ENCODE peak calls at places on chromosomes 12 and 14, in eight cellular contexts. X, Q, H, Z, S, U, B and O are unnamed samples.

GRCh38 chr14:75267141-75267601 is 11.5 kb upstream of the FOS start:
- DNase-seq in X (peak; percentile 64), Q (no peak), H (no peak), Z (no peak), S (no peak), U (no peak), B (peak; percentile 23), O (no peak)

GRCh38 chr12:76010732-76011458 is 20.7 kb downstream of the PHLDA1 start:
- DNase-seq in X (no peak), Q (no peak), H (no peak), Z (no peak), S (no peak), U (no peak), B (no peak), O (no peak)

GRCh38 chr14:51431033-51431709 is 191.1 kb downstream of the TMX1 start:
- DNase-seq in X (no peak), Q (no peak), H (no peak), Z (no peak), S (no peak), U (no peak), B (no peak), O (no peak)

GRCh38 chr12:88472248-88472647 is 108.0 kb downstream of the KITLG start:
- DNase-seq in X (peak; percentile 47), Q (no peak), H (no peak), Z (no peak), S (no peak), U (no peak), B (no peak), O (no peak)

GRCh38 chr12:52037248-52037861 is 13.9 kb upstream of the NR4A1 start:
- DNase-seq in X (peak; percentile 39), Q (peak; percentile 80), H (peak; percentile 68), Z (peak; percentile 20), S (no peak), U (peak; percentile 67), B (peak; percentile 68), O (no peak)

GRCh38 chr14:69716483-69717187 is 50.3 kb upstream of the SRSF5 start:
- DNase-seq in X (peak; percentile 85), Q (no peak), H (no peak), Z (peak; percentile 43), S (no peak), U (no peak), B (peak; percentile 69), O (no peak)

GRCh38 chr14:58587271-58587670 is 50.5 kb upstream of the DACT1 start:
- DNase-seq in X (peak; percentile 33), Q (no peak), H (peak; percentile 51), Z (no peak), S (no peak), U (no peak), B (peak; percentile 68), O (no peak)

GRCh38 chr12:70907412-70907811 is 13.1 kb downstream of the PTPRR start:
- DNase-seq in X (no peak), Q (no peak), H (no peak), Z (no peak), S (no peak), U (no peak), B (no peak), O (no peak)

GRCh38 chr14:53890611-53891091 is 66.0 kb downstream of the BMP4 start:
- DNase-seq in X (no peak), Q (no peak), H (no peak), Z (no peak), S (no peak), U (no peak), B (peak; percentile 20), O (no peak)

GRCh38 chr14:91888641-91889476 is 21.5 kb upstream of the TC2N start:
- DNase-seq in X (no peak), Q (no peak), H (no peak), Z (no peak), S (no peak), U (no peak), B (no peak), O (no peak)

GRCh38 chr12:116982721-116983502 is 72.2 kb downstream of the FBXW8 start:
- DNase-seq in X (peak; percentile 91), Q (no peak), H (no peak), Z (no peak), S (no peak), U (no peak), B (peak; percentile 80), O (no peak)

GRCh38 chr12:49552014-49552413 is 13.2 kb downstream of the KCNH3 start:
- DNase-seq in X (no peak), Q (no peak), H (peak; percentile 82), Z (no peak), S (no peak), U (no peak), B (no peak), O (no peak)

GRCh38 chr14:77023001-77023996 is 5.2 kb downstream of the IRF2BPL start:
- DNase-seq in X (peak; percentile 62), Q (peak; percentile 77), H (peak; percentile 36), Z (no peak), S (peak; percentile 75), U (no peak), B (peak; percentile 27), O (peak; percentile 61)

GRCh38 chr14:33184587-33184986 is 245.9 kb downstream of the NPAS3 start:
- DNase-seq in X (peak; percentile 12), Q (no peak), H (peak; percentile 1), Z (no peak), S (peak; percentile 3), U (no peak), B (no peak), O (no peak)

GRCh38 chr14:99066378-99066777 is 205.6 kb downstream of the BCL11B start:
- DNase-seq in X (no peak), Q (no peak), H (no peak), Z (no peak), S (no peak), U (no peak), B (no peak), O (no peak)